ENCODE peak calls at places on chromosomes 11 and 22, in nine cellular contexts. One of them, this sample, is unnamed.

GRCh38 chr22:35539910-35540599 is 576 bp upstream of the RASD2 start:
- DNase-seq in mucosa of descending colon: peak; percentile 65
- DNase-seq in OCI-LY7: peak; percentile 73
- DNase-seq in fibroblast of lung: peak; percentile 24
- DNase-seq in CD8-positive, alpha-beta T cell: peak; percentile 67
- DNase-seq in adrenal gland: peak; percentile 24
- DNase-seq in ovary: peak; percentile 61
- DNase-seq in prostate gland: peak; percentile 56
- DNase-seq in PC-3: peak; percentile 45
- DNase-seq in this sample: peak; percentile 82

GRCh38 chr11:84316866-84317560 is 1030.8 kb upstream of the CCDC90B start:
- DNase-seq in mucosa of descending colon: no peak
- DNase-seq in fibroblast of lung: peak; percentile 75
- DNase-seq in prostate gland: no peak
- DNase-seq in CD8-positive, alpha-beta T cell: no peak
- DNase-seq in ovary: no peak
- DNase-seq in adrenal gland: peak; percentile 76
- DNase-seq in PC-3: peak; percentile 15
- DNase-seq in OCI-LY7: no peak
- DNase-seq in this sample: peak; percentile 76

GRCh38 chr22:35838849-35839646 is 121.4 kb downstream of the APOL5 start:
- DNase-seq in OCI-LY7: peak; percentile 69
- DNase-seq in prostate gland: peak; percentile 30
- DNase-seq in CD8-positive, alpha-beta T cell: no peak
- DNase-seq in adrenal gland: peak; percentile 50
- DNase-seq in PC-3: peak; percentile 54
- DNase-seq in mucosa of descending colon: no peak
- DNase-seq in ovary: peak; percentile 54
- DNase-seq in fibroblast of lung: peak; percentile 68
- DNase-seq in this sample: peak; percentile 59

GRCh38 chr11:130474637-130475400 is 26.4 kb downstream of the ADAMTS15 start:
- DNase-seq in mucosa of descending colon: no peak
- DNase-seq in fibroblast of lung: no peak
- DNase-seq in CD8-positive, alpha-beta T cell: no peak
- DNase-seq in OCI-LY7: no peak
- DNase-seq in adrenal gland: no peak
- DNase-seq in PC-3: no peak
- DNase-seq in ovary: no peak
- DNase-seq in prostate gland: no peak
- DNase-seq in this sample: no peak

GRCh38 chr22:46827072-46827780 is 64.8 kb downstream of the TBC1D22A start:
- DNase-seq in adrenal gland: no peak
- DNase-seq in mucosa of descending colon: peak; percentile 32
- DNase-seq in fibroblast of lung: no peak
- DNase-seq in OCI-LY7: peak; percentile 23
- DNase-seq in PC-3: no peak
- DNase-seq in ovary: no peak
- DNase-seq in prostate gland: no peak
- DNase-seq in CD8-positive, alpha-beta T cell: no peak
- DNase-seq in this sample: no peak

GRCh38 chr22:38309614-38310517 is 7.4 kb downstream of the CSNK1E start:
- DNase-seq in OCI-LY7: no peak
- DNase-seq in ovary: no peak
- DNase-seq in fibroblast of lung: no peak
- DNase-seq in mucosa of descending colon: no peak
- DNase-seq in PC-3: no peak
- DNase-seq in prostate gland: no peak
- DNase-seq in CD8-positive, alpha-beta T cell: no peak
- DNase-seq in adrenal gland: no peak
- DNase-seq in this sample: no peak

GRCh38 chr11:125451400-125452124 is 44.5 kb downstream of the FEZ1 start:
- DNase-seq in prostate gland: no peak
- DNase-seq in PC-3: no peak
- DNase-seq in CD8-positive, alpha-beta T cell: no peak
- DNase-seq in mucosa of descending colon: no peak
- DNase-seq in adrenal gland: peak; percentile 34
- DNase-seq in OCI-LY7: no peak
- DNase-seq in fibroblast of lung: peak; percentile 25
- DNase-seq in ovary: peak; percentile 63
- DNase-seq in this sample: peak; percentile 61

GRCh38 chr11:88475991-88476418 is 138.5 kb upstream of the CTSC start:
- DNase-seq in CD8-positive, alpha-beta T cell: no peak
- DNase-seq in mucosa of descending colon: no peak
- DNase-seq in prostate gland: no peak
- DNase-seq in OCI-LY7: no peak
- DNase-seq in adrenal gland: no peak
- DNase-seq in PC-3: peak; percentile 53
- DNase-seq in ovary: no peak
- DNase-seq in fibroblast of lung: peak; percentile 25
- DNase-seq in this sample: no peak

GRCh38 chr11:121965330-121965729 is 150.7 kb downstream of the BLID start:
- DNase-seq in OCI-LY7: no peak
- DNase-seq in ovary: peak; percentile 25
- DNase-seq in adrenal gland: no peak
- DNase-seq in mucosa of descending colon: no peak
- DNase-seq in fibroblast of lung: peak; percentile 65
- DNase-seq in prostate gland: no peak
- DNase-seq in PC-3: peak; percentile 96
- DNase-seq in CD8-positive, alpha-beta T cell: no peak
- DNase-seq in this sample: peak; percentile 56

GRCh38 chr22:20990184-20991180 is 8.4 kb downstream of the LZTR1 start:
- DNase-seq in CD8-positive, alpha-beta T cell: no peak
- DNase-seq in prostate gland: no peak
- DNase-seq in fibroblast of lung: no peak
- DNase-seq in PC-3: no peak
- DNase-seq in ovary: no peak
- DNase-seq in adrenal gland: no peak
- DNase-seq in mucosa of descending colon: no peak
- DNase-seq in OCI-LY7: no peak
- DNase-seq in this sample: no peak

DNA sequence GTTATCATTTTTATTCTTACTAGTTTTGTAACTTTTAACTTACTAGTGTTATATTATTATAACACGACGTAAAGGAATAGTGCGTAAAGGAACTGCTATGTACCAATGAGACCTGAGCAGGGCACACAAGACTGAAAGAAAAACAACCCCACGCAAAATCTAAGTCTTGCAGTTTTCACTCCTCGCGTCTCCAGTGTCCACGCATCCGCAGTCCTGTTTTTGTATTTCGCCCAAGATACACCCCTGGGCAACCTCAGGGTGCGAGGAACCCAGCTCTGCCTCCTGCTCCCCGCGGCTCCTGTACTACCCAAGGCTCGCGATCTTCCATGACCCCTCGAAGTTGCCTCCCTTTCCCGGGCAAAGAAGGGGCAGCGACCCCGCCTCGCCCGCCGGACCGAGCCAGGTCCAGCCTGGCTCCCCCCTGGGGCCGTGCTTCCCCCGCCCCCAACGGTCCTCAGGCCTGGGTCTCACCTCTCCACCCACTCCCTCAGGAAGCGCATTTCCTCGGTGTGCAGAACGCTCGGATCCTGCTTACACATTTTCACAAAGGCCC is 403 bp downstream of the ST13 start:
- DNase-seq in PC-3: no peak
- DNase-seq in prostate gland: peak; percentile 11
- DNase-seq in fibroblast of lung: peak; percentile 38
- DNase-seq in CD8-positive, alpha-beta T cell: no peak
- DNase-seq in mucosa of descending colon: no peak
- DNase-seq in OCI-LY7: peak; percentile 44
- DNase-seq in ovary: no peak
- DNase-seq in adrenal gland: peak; percentile 43
- DNase-seq in this sample: peak; percentile 44
- H3K4me1 ChIP-seq in PC-3: peaks cover 33% of the 10 kb centered on the region
- H3K4me1 ChIP-seq in prostate gland: peaks cover 9% of the 10 kb centered on the region
- H3K4me1 ChIP-seq in fibroblast of lung: peaks cover 3% of the 10 kb centered on the region
- H3K4me1 ChIP-seq in CD8-positive, alpha-beta T cell: peaks cover 43% of the 10 kb centered on the region
- H3K4me1 ChIP-seq in mucosa of descending colon: peaks cover 47% of the 10 kb centered on the region
- H3K4me1 ChIP-seq in OCI-LY7: peaks cover 39% of the 10 kb centered on the region
- H3K4me1 ChIP-seq in ovary: peaks cover 4% of the 10 kb centered on the region
- H3K4me1 ChIP-seq in adrenal gland: peaks cover 22% of the 10 kb centered on the region
- H3K4me1 ChIP-seq in this sample: peaks cover 3% of the 10 kb centered on the region

GRCh38 chr11:31767066-31767465 is 44.1 kb downstream of the PAX6 start:
- DNase-seq in OCI-LY7: no peak
- DNase-seq in mucosa of descending colon: no peak
- DNase-seq in ovary: no peak
- DNase-seq in PC-3: no peak
- DNase-seq in CD8-positive, alpha-beta T cell: no peak
- DNase-seq in adrenal gland: no peak
- DNase-seq in prostate gland: no peak
- DNase-seq in fibroblast of lung: no peak
- DNase-seq in this sample: no peak
- TF ChIP-seq CTCF in OCI-LY7: no peak
- TF ChIP-seq CTCF in mucosa of descending colon: no peak
- TF ChIP-seq CTCF in ovary: no peak
- TF ChIP-seq CTCF in PC-3: no peak
- TF ChIP-seq CTCF in CD8-positive, alpha-beta T cell: no peak
- TF ChIP-seq CTCF in adrenal gland: no peak
- TF ChIP-seq CTCF in prostate gland: no peak
- TF ChIP-seq CTCF in fibroblast of lung: no peak
- TF ChIP-seq CTCF in this sample: no peak

DNA sequence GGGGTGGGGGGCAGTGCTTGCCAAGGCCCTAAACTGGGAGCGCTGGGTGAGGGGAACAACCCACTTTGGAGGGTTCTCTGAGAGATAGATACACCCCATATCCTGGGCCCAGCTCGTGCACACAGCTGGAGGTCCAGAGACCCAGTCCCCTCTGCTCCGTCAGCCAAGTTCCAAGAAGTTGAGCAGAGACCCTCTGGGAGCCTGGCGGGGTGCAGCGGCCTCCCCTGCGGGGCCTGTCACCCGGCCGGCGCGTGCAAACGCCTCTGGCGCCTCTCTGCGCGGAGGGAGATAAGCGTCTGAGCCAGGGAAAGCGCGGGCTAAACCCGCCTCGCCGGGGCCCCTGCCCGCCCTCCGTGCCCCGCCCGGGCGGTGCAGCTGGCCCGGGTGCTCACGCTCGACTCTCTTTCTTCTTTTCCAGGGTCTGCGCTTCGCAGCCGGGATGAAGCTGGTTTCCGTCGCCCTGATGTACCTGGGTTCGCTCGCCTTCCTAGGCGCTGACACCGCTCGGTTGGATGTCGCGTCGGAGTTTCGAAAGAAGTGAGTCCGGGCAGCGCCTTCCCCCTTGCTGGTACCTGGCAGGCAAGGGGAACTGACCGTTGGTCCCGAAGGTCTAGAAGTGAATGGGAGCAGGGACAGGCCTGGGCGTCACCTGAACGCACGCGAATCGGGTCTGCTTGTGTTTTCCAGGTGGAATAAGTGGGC is 540 bp downstream of the ADM start:
- DNase-seq in OCI-LY7: no peak
- DNase-seq in fibroblast of lung: peak; percentile 18
- DNase-seq in mucosa of descending colon: peak; percentile 68
- DNase-seq in prostate gland: no peak
- DNase-seq in adrenal gland: no peak
- DNase-seq in ovary: peak; percentile 46
- DNase-seq in PC-3: peak; percentile 36
- DNase-seq in CD8-positive, alpha-beta T cell: no peak
- DNase-seq in this sample: peak; percentile 51
- H3K4me1 ChIP-seq in OCI-LY7: peaks cover 75% of the 10 kb centered on the region
- H3K4me1 ChIP-seq in fibroblast of lung: peaks cover 6% of the 10 kb centered on the region
- H3K4me1 ChIP-seq in mucosa of descending colon: peaks cover 27% of the 10 kb centered on the region
- H3K4me1 ChIP-seq in prostate gland: peaks cover 11% of the 10 kb centered on the region
- H3K4me1 ChIP-seq in adrenal gland: peaks cover 17% of the 10 kb centered on the region
- H3K4me1 ChIP-seq in ovary: peaks cover 10% of the 10 kb centered on the region
- H3K4me1 ChIP-seq in PC-3: peaks cover 37% of the 10 kb centered on the region
- H3K4me1 ChIP-seq in CD8-positive, alpha-beta T cell: peaks cover 43% of the 10 kb centered on the region
- H3K4me1 ChIP-seq in this sample: no peaks in the 10 kb centered on the region

GRCh38 chr11:8335683-8336082 is 72.0 kb upstream of the LMO1 start:
- DNase-seq in CD8-positive, alpha-beta T cell: no peak
- DNase-seq in adrenal gland: no peak
- DNase-seq in mucosa of descending colon: no peak
- DNase-seq in fibroblast of lung: peak; percentile 27
- DNase-seq in ovary: no peak
- DNase-seq in PC-3: peak; percentile 57
- DNase-seq in OCI-LY7: no peak
- DNase-seq in prostate gland: no peak
- DNase-seq in this sample: no peak

GRCh38 chr11:8332196-8332595 is 68.5 kb upstream of the LMO1 start:
- DNase-seq in adrenal gland: no peak
- DNase-seq in ovary: no peak
- DNase-seq in mucosa of descending colon: no peak
- DNase-seq in prostate gland: no peak
- DNase-seq in PC-3: no peak
- DNase-seq in fibroblast of lung: no peak
- DNase-seq in OCI-LY7: peak; percentile 7
- DNase-seq in CD8-positive, alpha-beta T cell: no peak
- DNase-seq in this sample: no peak

GRCh38 chr11:8331767-8332166 is 68.1 kb upstream of the LMO1 start:
- DNase-seq in PC-3: no peak
- DNase-seq in ovary: no peak
- DNase-seq in fibroblast of lung: peak; percentile 39
- DNase-seq in mucosa of descending colon: no peak
- DNase-seq in adrenal gland: peak; percentile 33
- DNase-seq in prostate gland: no peak
- DNase-seq in CD8-positive, alpha-beta T cell: no peak
- DNase-seq in OCI-LY7: no peak
- DNase-seq in this sample: no peak

GRCh38 chr11:8335186-8335585 is 71.5 kb upstream of the LMO1 start:
- DNase-seq in fibroblast of lung: no peak
- DNase-seq in prostate gland: no peak
- DNase-seq in ovary: no peak
- DNase-seq in mucosa of descending colon: no peak
- DNase-seq in OCI-LY7: no peak
- DNase-seq in PC-3: no peak
- DNase-seq in adrenal gland: no peak
- DNase-seq in CD8-positive, alpha-beta T cell: no peak
- DNase-seq in this sample: no peak

DNA sequence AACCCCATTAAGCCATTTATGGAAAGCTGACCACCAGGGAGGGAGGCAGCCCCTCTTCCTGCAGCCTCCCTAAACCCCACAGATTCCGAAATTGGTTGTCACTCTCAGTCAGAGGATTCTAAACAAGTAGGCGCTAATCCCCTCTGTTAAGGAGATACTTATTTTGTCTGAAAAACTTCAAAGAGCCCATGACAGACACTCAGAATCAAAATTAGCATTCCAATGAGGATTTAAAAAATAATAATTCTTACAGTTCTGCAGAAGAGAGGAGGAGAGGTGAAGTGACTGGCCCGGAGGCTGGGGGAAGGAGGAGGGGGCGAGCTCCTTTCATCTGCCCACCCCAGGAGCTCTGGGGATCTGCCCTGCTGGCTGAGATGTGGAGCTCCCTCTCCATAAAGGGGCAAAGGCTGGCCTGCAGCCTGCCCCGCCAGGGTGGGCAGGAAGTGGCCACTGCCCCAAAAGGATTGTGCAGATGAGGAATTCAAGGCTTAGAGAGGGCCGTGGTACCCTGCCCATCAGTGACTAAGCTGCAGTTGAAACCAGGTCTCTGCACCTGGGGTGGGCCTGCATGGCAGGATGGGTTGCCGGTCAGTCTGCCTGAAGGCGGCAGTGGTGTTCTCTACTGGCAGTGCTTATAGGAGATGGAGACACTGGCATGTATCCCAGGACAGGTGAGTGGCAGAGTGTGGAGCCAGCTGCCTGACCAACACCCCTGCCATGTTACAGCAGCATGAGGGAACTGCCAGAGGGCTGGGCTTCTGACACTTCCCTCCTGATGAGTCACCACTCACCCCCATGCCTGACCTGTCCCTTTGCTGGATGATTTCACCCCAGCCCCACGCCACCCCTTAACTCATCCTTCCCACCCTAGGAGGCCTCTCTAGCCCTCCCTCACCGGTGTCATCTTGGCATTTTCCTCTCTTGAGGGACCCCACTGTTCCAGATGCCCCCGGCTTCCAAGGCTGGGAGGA is 70.0 kb upstream of the LMO1 start:
- DNase-seq in OCI-LY7: no peak
- DNase-seq in fibroblast of lung: peak; percentile 28
- DNase-seq in ovary: no peak
- DNase-seq in PC-3: peak; percentile 83
- DNase-seq in adrenal gland: no peak
- DNase-seq in prostate gland: no peak
- DNase-seq in CD8-positive, alpha-beta T cell: no peak
- DNase-seq in mucosa of descending colon: no peak
- DNase-seq in this sample: no peak
- TF ChIP-seq CTCF in OCI-LY7: no peak
- TF ChIP-seq CTCF in fibroblast of lung: no peak
- TF ChIP-seq CTCF in ovary: no peak
- TF ChIP-seq CTCF in PC-3: peak; percentile 71
- TF ChIP-seq CTCF in adrenal gland: no peak
- TF ChIP-seq CTCF in prostate gland: no peak
- TF ChIP-seq CTCF in CD8-positive, alpha-beta T cell: no peak
- TF ChIP-seq CTCF in mucosa of descending colon: no peak
- TF ChIP-seq CTCF in this sample: no peak

This sample was measured in BE2C.